ENCODE peak calls at places on chromosomes 6 and 20, in ten cellular contexts. One of them, this sample, is unnamed.

GRCh38 chr6:24910331-24910849 is 25.4 kb downstream of the RIPOR2 start:
- DNase-seq in mammary epithelial cell: peak; percentile 16
- DNase-seq in MCF 10A: no peak
- DNase-seq in NB4: no peak
- DNase-seq in astrocyte of the cerebellum: no peak
- DNase-seq in Right ventricle myocardium superior: no peak
- DNase-seq in DMS153: no peak
- DNase-seq in D341Med: no peak
- DNase-seq in effector CD4-positive, alpha-beta T cell: no peak
- DNase-seq in T-cell: peak; percentile 42
- DNase-seq in this sample: no peak

GRCh38 chr20:25294459-25295385 is 46.8 kb downstream of the PYGB start:
- DNase-seq in mammary epithelial cell: no peak
- DNase-seq in MCF 10A: peak; percentile 28
- DNase-seq in NB4: peak; percentile 81
- DNase-seq in astrocyte of the cerebellum: no peak
- DNase-seq in Right ventricle myocardium superior: no peak
- DNase-seq in DMS153: no peak
- DNase-seq in D341Med: peak; percentile 92
- DNase-seq in effector CD4-positive, alpha-beta T cell: peak; percentile 39
- DNase-seq in T-cell: peak; percentile 64
- DNase-seq in this sample: peak; percentile 48

GRCh38 chr20:6094565-6094964 is 28.3 kb downstream of the FERMT1 start:
- DNase-seq in mammary epithelial cell: no peak
- DNase-seq in MCF 10A: no peak
- DNase-seq in NB4: no peak
- DNase-seq in astrocyte of the cerebellum: no peak
- DNase-seq in Right ventricle myocardium superior: no peak
- DNase-seq in DMS153: no peak
- DNase-seq in D341Med: no peak
- DNase-seq in effector CD4-positive, alpha-beta T cell: no peak
- DNase-seq in T-cell: no peak
- DNase-seq in this sample: no peak

GRCh38 chr20:24823176-24823575 is 125.9 kb upstream of the CST7 start:
- DNase-seq in mammary epithelial cell: no peak
- DNase-seq in MCF 10A: no peak
- DNase-seq in NB4: no peak
- DNase-seq in astrocyte of the cerebellum: no peak
- DNase-seq in Right ventricle myocardium superior: no peak
- DNase-seq in DMS153: no peak
- DNase-seq in D341Med: no peak
- DNase-seq in effector CD4-positive, alpha-beta T cell: no peak
- DNase-seq in T-cell: no peak
- DNase-seq in this sample: no peak

GRCh38 chr6:163670283-163670682 is 255.8 kb downstream of the QKI start:
- DNase-seq in mammary epithelial cell: no peak
- DNase-seq in MCF 10A: no peak
- DNase-seq in NB4: no peak
- DNase-seq in astrocyte of the cerebellum: no peak
- DNase-seq in Right ventricle myocardium superior: no peak
- DNase-seq in DMS153: no peak
- DNase-seq in D341Med: peak; percentile 69
- DNase-seq in effector CD4-positive, alpha-beta T cell: no peak
- DNase-seq in T-cell: no peak
- DNase-seq in this sample: no peak

GRCh38 chr6:20751293-20751946 is 217.2 kb downstream of the CDKAL1 start:
- DNase-seq in mammary epithelial cell: no peak
- DNase-seq in MCF 10A: no peak
- DNase-seq in NB4: no peak
- DNase-seq in astrocyte of the cerebellum: no peak
- DNase-seq in Right ventricle myocardium superior: no peak
- DNase-seq in DMS153: peak; percentile 13
- DNase-seq in D341Med: no peak
- DNase-seq in effector CD4-positive, alpha-beta T cell: no peak
- DNase-seq in T-cell: no peak
- DNase-seq in this sample: no peak

GRCh38 chr6:40342674-40343230 is 244.4 kb downstream of the LRFN2 start:
- DNase-seq in mammary epithelial cell: no peak
- DNase-seq in MCF 10A: no peak
- DNase-seq in NB4: no peak
- DNase-seq in astrocyte of the cerebellum: no peak
- DNase-seq in Right ventricle myocardium superior: no peak
- DNase-seq in DMS153: no peak
- DNase-seq in D341Med: peak; percentile 77
- DNase-seq in effector CD4-positive, alpha-beta T cell: no peak
- DNase-seq in T-cell: no peak
- DNase-seq in this sample: no peak

GRCh38 chr6:37669306-37669705 is 28.4 kb downstream of the MDGA1 start:
- DNase-seq in mammary epithelial cell: no peak
- DNase-seq in MCF 10A: no peak
- DNase-seq in NB4: no peak
- DNase-seq in astrocyte of the cerebellum: no peak
- DNase-seq in Right ventricle myocardium superior: no peak
- DNase-seq in DMS153: no peak
- DNase-seq in D341Med: no peak
- DNase-seq in effector CD4-positive, alpha-beta T cell: no peak
- DNase-seq in T-cell: no peak
- DNase-seq in this sample: no peak

GRCh38 chr6:44133003-44133931 is 5.9 kb downstream of the TMEM63B start:
- DNase-seq in mammary epithelial cell: peak; percentile 25
- DNase-seq in MCF 10A: peak; percentile 43
- DNase-seq in NB4: peak; percentile 40
- DNase-seq in astrocyte of the cerebellum: no peak
- DNase-seq in Right ventricle myocardium superior: peak; percentile 51
- DNase-seq in DMS153: peak; percentile 72
- DNase-seq in D341Med: peak; percentile 80
- DNase-seq in effector CD4-positive, alpha-beta T cell: no peak
- DNase-seq in T-cell: no peak
- DNase-seq in this sample: no peak

This sample was measured in NCI-H1930.